ENCODE peak calls at places on chromosomes 5 and 9, in ten cellular contexts. J is NCI-H460; L is germinal center; C is CD4-positive, alpha-beta T cell; T is cardiac fibroblast; P is fibroblast of mammary gland; D is T-helper 2 cell; R is hypothalamus; G is ELF-1; K is iris pigment epithelial cell. U is an unnamed sample.

GRCh38 chr5:136106351-136106750 is 26.3 kb upstream of the SMAD5 start:
- DNase-seq in J (no peak), L (no peak), C (no peak), T (no peak), P (no peak), D (no peak), R (no peak), G (no peak), K (no peak), U (no peak)

GRCh38 chr5:154444559-154445421 is 1.0 kb upstream of the SAP30L start:
- DNase-seq in J (no peak), L (peak; percentile 29), C (no peak), T (no peak), P (no peak), D (no peak), R (peak; percentile 31), G (peak; percentile 53), K (no peak), U (peak; percentile 25)

GRCh38 chr5:135094339-135095051 is 60.5 kb upstream of the PITX1 start:
- DNase-seq in J (no peak), L (no peak), C (no peak), T (no peak), P (no peak), D (no peak), R (no peak), G (no peak), K (no peak), U (no peak)

GRCh38 chr5:103461223-103461622 is 101.4 kb downstream of the NUDT12 start:
- DNase-seq in J (no peak), L (no peak), C (no peak), T (peak; percentile 83), P (peak; percentile 77), D (no peak), R (no peak), G (no peak), K (peak; percentile 90), U (no peak)

GRCh38 chr9:33374634-33375237 is 27.6 kb downstream of the AQP7 start:
- DNase-seq in J (peak; percentile 60), L (peak; percentile 66), C (peak; percentile 64), T (peak; percentile 83), P (peak; percentile 79), D (no peak), R (peak; percentile 69), G (peak; percentile 94), K (peak; percentile 78), U (peak; percentile 66)

GRCh38 chr5:98455660-98456059 is 317.8 kb upstream of the RGMB start:
- DNase-seq in J (no peak), L (no peak), C (no peak), T (peak; percentile 67), P (peak; percentile 85), D (no peak), R (no peak), G (no peak), K (peak; percentile 85), U (no peak)

GRCh38 chr5:119178435-119178834 is 107.5 kb downstream of the DMXL1 start:
- DNase-seq in J (no peak), L (no peak), C (no peak), T (no peak), P (no peak), D (no peak), R (no peak), G (no peak), K (no peak), U (no peak)

GRCh38 chr5:133938932-133939331 is 29.5 kb downstream of the C5orf15 start:
- DNase-seq in J (no peak), L (no peak), C (no peak), T (no peak), P (no peak), D (no peak), R (no peak), G (no peak), K (no peak), U (no peak)

GRCh38 chr9:111691686-111692329 is 30.4 kb downstream of the GNG10 start:
- DNase-seq in J (peak; percentile 62), L (no peak), C (no peak), T (peak; percentile 64), P (peak; percentile 62), D (no peak), R (no peak), G (no peak), K (peak; percentile 52), U (no peak)

GRCh38 chr5:107067391-107067790 is 603.3 kb downstream of the EFNA5 start:
- DNase-seq in J (no peak), L (no peak), C (no peak), T (no peak), P (no peak), D (no peak), R (peak; percentile 56), G (no peak), K (no peak), U (no peak)

GRCh38 chr5:139385061-139385889 is 2.2 kb upstream of the SLC23A1 start:
- DNase-seq in J (no peak), L (no peak), C (no peak), T (no peak), P (no peak), D (no peak), R (no peak), G (no peak), K (no peak), U (no peak)

GRCh38 chr9:75683591-75683990 is 206.9 kb upstream of the PCSK5 start:
- DNase-seq in J (no peak), L (no peak), C (no peak), T (no peak), P (peak; percentile 10), D (no peak), R (no peak), G (no peak), K (peak; percentile 8), U (no peak)

GRCh38 chr9:76027426-76027825 is 137.0 kb downstream of the PCSK5 start:
- DNase-seq in J (no peak), L (no peak), C (no peak), T (no peak), P (no peak), D (no peak), R (no peak), G (no peak), K (peak; percentile 18), U (no peak)

GRCh38 chr5:32642276-32643002 is 57.1 kb downstream of the SUB1 start:
- DNase-seq in J (no peak), L (no peak), C (no peak), T (peak; percentile 65), P (no peak), D (no peak), R (no peak), G (no peak), K (peak; percentile 75), U (no peak)

GRCh38 chr5:143051244-143052058 is 281.3 kb downstream of the ARHGAP26 start:
- DNase-seq in J (peak; percentile 30), L (no peak), C (no peak), T (peak; percentile 87), P (peak; percentile 92), D (no peak), R (no peak), G (no peak), K (peak; percentile 93), U (no peak)

GRCh38 chr5:74631088-74631960 is 9.2 kb downstream of the ENC1 start:
- DNase-seq in J (peak; percentile 91), L (peak; percentile 60), C (peak; percentile 17), T (peak; percentile 86), P (peak; percentile 44), D (no peak), R (no peak), G (no peak), K (peak; percentile 93), U (peak; percentile 26)

GRCh38 chr5:136192015-136192525 is 892 bp downstream of the SMIM32 start:
- DNase-seq in J (no peak), L (no peak), C (no peak), T (peak; percentile 31), P (no peak), D (no peak), R (no peak), G (no peak), K (peak; percentile 25), U (no peak)

GRCh38 chr9:83483223-83483622 is 55.0 kb downstream of the FRMD3 start:
- DNase-seq in J (no peak), L (no peak), C (no peak), T (no peak), P (no peak), D (no peak), R (no peak), G (no peak), K (no peak), U (no peak)

GRCh38 chr5:122907238-122907637 is 61.8 kb downstream of the SNX24 start:
- DNase-seq in J (no peak), L (no peak), C (no peak), T (peak; percentile 75), P (peak; percentile 34), D (no peak), R (no peak), G (peak; percentile 79), K (peak; percentile 45), U (no peak)

GRCh38 chr5:129963359-129963758 is 59.1 kb downstream of the CHSY3 start:
- DNase-seq in J (peak; percentile 33), L (no peak), C (no peak), T (peak; percentile 94), P (peak; percentile 98), D (no peak), R (no peak), G (no peak), K (peak; percentile 89), U (no peak)

GRCh38 chr9:87674565-87675299 is 51.2 kb upstream of the CTSL start:
- DNase-seq in J (no peak), L (no peak), C (no peak), T (no peak), P (no peak), D (no peak), R (no peak), G (no peak), K (peak; percentile 17), U (no peak)

GRCh38 chr9:128005938-128006337 is 25.1 kb upstream of the EEIG1 start:
- DNase-seq in J (no peak), L (no peak), C (no peak), T (peak; percentile 24), P (no peak), D (no peak), R (no peak), G (peak; percentile 73), K (no peak), U (no peak)

GRCh38 chr9:93096131-93096802 is at the start of gene CARD19:
- DNase-seq in J (no peak), L (peak; percentile 63), C (peak; percentile 47), T (peak; percentile 24), P (no peak), D (peak; percentile 43), R (peak; percentile 70), G (peak; percentile 46), K (no peak), U (peak; percentile 57)

GRCh38 chr9:128007566-128008138 is 26.9 kb upstream of the EEIG1 start:
- DNase-seq in J (peak; percentile 15), L (peak; percentile 66), C (peak; percentile 92), T (peak; percentile 66), P (peak; percentile 64), D (peak; percentile 65), R (no peak), G (no peak), K (peak; percentile 60), U (peak; percentile 87)

GRCh38 chr9:72980600-72981265 is 27.9 kb upstream of the ALDH1A1 start:
- DNase-seq in J (no peak), L (no peak), C (no peak), T (no peak), P (no peak), D (no peak), R (no peak), G (no peak), K (no peak), U (no peak)

GRCh38 chr5:13558408-13558807 is 386.1 kb downstream of the DNAH5 start:
- DNase-seq in J (no peak), L (no peak), C (no peak), T (no peak), P (no peak), D (no peak), R (no peak), G (no peak), K (no peak), U (no peak)